ENCODE peak calls at places on chromosomes 5 and 9, in eight cellular contexts. P is C1 segment of cervical spinal cord, G is neural crest cell, D is GM19239, Z is fibroblast of the conjunctiva, F is OCI-LY7, S is NCI-H1092, K is AG04449. M is an unnamed sample.

GRCh38 chr5:172098883-172099282 is 89.1 kb downstream of the STK10 start:
- DNase-seq in P (no peak), K (no peak), S (no peak), D (no peak), G (no peak), Z (no peak), F (no peak), M (no peak)

GRCh38 chr5:120510098-120510634 is 46.1 kb downstream of the PRR16 start:
- DNase-seq in S (no peak), G (no peak), D (no peak), K (no peak), Z (no peak), F (no peak), P (no peak), M (no peak)

GRCh38 chr9:88716636-88717035 is 181.7 kb downstream of the NXNL2 start:
- DNase-seq in G (no peak), F (no peak), P (no peak), S (no peak), D (no peak), Z (no peak), K (no peak), M (no peak)

GRCh38 chr5:142753114-142753764 is 16.9 kb upstream of the ARHGAP26 start:
- DNase-seq in S (no peak), Z (no peak), F (no peak), D (no peak), P (no peak), G (no peak), K (no peak), M (no peak)

GRCh38 chr9:13378171-13378570 is 98.7 kb upstream of the MPDZ start:
- DNase-seq in P (no peak), S (no peak), K (no peak), Z (no peak), D (no peak), F (no peak), G (no peak), M (peak; percentile 15)

GRCh38 chr5:142013734-142014495 is 1.1 kb upstream of the GNPDA1 start:
- DNase-seq in K (no peak), G (no peak), Z (no peak), P (no peak), S (no peak), D (no peak), F (no peak), M (peak; percentile 36)

GRCh38 chr9:70574222-70574837 is 159.9 kb upstream of the KLF9 start:
- DNase-seq in G (no peak), D (no peak), K (peak; percentile 85), Z (peak; percentile 51), S (peak; percentile 60), F (no peak), P (no peak), M (no peak)

GRCh38 chr5:78903936-78904335 is 81.2 kb downstream of the ARSB start:
- DNase-seq in S (no peak), G (no peak), F (no peak), P (no peak), Z (no peak), D (no peak), K (no peak), M (peak; percentile 30)

GRCh38 chr9:113992276-113992951 is 85.7 kb downstream of the AMBP start:
- DNase-seq in S (peak; percentile 70), F (no peak), D (no peak), G (no peak), Z (no peak), P (no peak), K (no peak), M (no peak)

GRCh38 chr5:136128416-136128935 is 4.2 kb upstream of the SMAD5 start:
- DNase-seq in Z (no peak), S (no peak), K (no peak), P (no peak), G (no peak), F (no peak), D (no peak), M (no peak)

GRCh38 chr9:131732061-131732526 is 7.8 kb downstream of the RAPGEF1 start:
- DNase-seq in G (no peak), F (no peak), D (no peak), S (peak; percentile 82), P (no peak), Z (no peak), K (no peak), M (peak; percentile 71)

M was measured in Daoy.